ENCODE peak calls at places on chromosomes 7 and 10, in six cellular contexts. V is esophagus squamous epithelium, Y is gastrocnemius medialis, A is mammary epithelial cell, D is lower lobe of right lung, F is colonic mucosa. L is an unnamed sample.

GRCh38 chr10:73956476-73957338 is 41.2 kb upstream of the VCL start:
- DNase-seq in Y (peak; percentile 27), A (peak; percentile 55), V (no peak), D (no peak), F (peak; percentile 24), L (no peak)

GRCh38 chr7:38492010-38492409 is 139.2 kb downstream of the AMPH start:
- DNase-seq in Y (no peak), D (no peak), A (no peak), F (no peak), V (no peak), L (no peak)

GRCh38 chr10:124267231-124267885 is 151.4 kb downstream of the OAT start:
- DNase-seq in Y (no peak), A (no peak), V (no peak), D (peak; percentile 47), F (no peak), L (no peak)

GRCh38 chr10:2076528-2076927 is 339.2 kb upstream of the ADARB2 start:
- DNase-seq in F (no peak), D (no peak), A (no peak), V (no peak), Y (no peak), L (no peak)

GRCh38 chr10:75234683-75235374 is 928 bp downstream of the COMTD1 start:
- DNase-seq in V (no peak), D (no peak), A (peak; percentile 38), Y (no peak), F (no peak), L (no peak)

GRCh38 chr7:40470111-40470736 is 335.4 kb downstream of the SUGCT start:
- DNase-seq in Y (no peak), A (no peak), V (no peak), F (no peak), D (no peak), L (no peak)

GRCh38 chr10:61750943-61751471 is 88.3 kb downstream of the CABCOCO1 start:
- DNase-seq in F (peak; percentile 89), D (peak; percentile 75), Y (peak; percentile 15), A (peak; percentile 59), V (no peak), L (no peak)

GRCh38 chr7:125695631-125696030 is 766.0 kb upstream of the POT1 start:
- DNase-seq in V (no peak), F (no peak), D (no peak), Y (no peak), A (no peak), L (no peak)

GRCh38 chr10:97713828-97714400 is 384 bp downstream of the MARVELD1 start:
- DNase-seq in V (peak; percentile 8), D (peak; percentile 86), A (peak; percentile 81), F (peak; percentile 67), Y (peak; percentile 62), L (no peak)

GRCh38 chr10:29784175-29784773 is 149.5 kb upstream of the SVIL start:
- DNase-seq in D (no peak), V (no peak), Y (peak; percentile 87), A (peak; percentile 100), F (no peak), L (peak; percentile 64)

GRCh38 chr7:138871691-138872090 is 73.7 kb upstream of the ATP6V0A4 start:
- DNase-seq in A (no peak), D (no peak), V (no peak), F (no peak), Y (no peak), L (no peak)

GRCh38 chr7:7768977-7769376 is 50.6 kb upstream of the RPA3 start:
- DNase-seq in F (no peak), Y (no peak), D (no peak), V (no peak), A (no peak), L (no peak)

GRCh38 chr7:6435486-6436384 is 12.0 kb downstream of the DAGLB start:
- DNase-seq in A (peak; percentile 59), V (no peak), Y (peak; percentile 72), D (peak; percentile 84), F (peak; percentile 90), L (peak; percentile 34)
- H3K27ac ChIP-seq in A (no peak overlapping the region), V (peak overlapping the region; percentile 58), Y (peak overlapping the region; percentile 86), D (peak overlapping the region; percentile 75), F (peak overlapping the region; percentile 27), L (no peak overlapping the region)

GRCh38 chr7:2824678-2825461 is 19.2 kb downstream of the GNA12 start:
- DNase-seq in A (no peak), V (no peak), D (no peak), F (no peak), Y (no peak), L (no peak)
- H3K27ac ChIP-seq in A (no peak overlapping the region), V (no peak overlapping the region), D (peak overlapping the region; percentile 4), F (no peak overlapping the region), Y (no peak overlapping the region), L (no peak overlapping the region)

GRCh38 chr7:18526368-18526878 is 30.9 kb downstream of the HDAC9 start:
- DNase-seq in F (no peak), D (no peak), A (no peak), V (no peak), Y (no peak), L (no peak)
- H3K27ac ChIP-seq in F (no peak overlapping the region), D (no peak overlapping the region), A (no peak overlapping the region), V (no peak overlapping the region), Y (peak overlapping the region; percentile 49), L (peak overlapping the region; percentile 42)

DNA sequence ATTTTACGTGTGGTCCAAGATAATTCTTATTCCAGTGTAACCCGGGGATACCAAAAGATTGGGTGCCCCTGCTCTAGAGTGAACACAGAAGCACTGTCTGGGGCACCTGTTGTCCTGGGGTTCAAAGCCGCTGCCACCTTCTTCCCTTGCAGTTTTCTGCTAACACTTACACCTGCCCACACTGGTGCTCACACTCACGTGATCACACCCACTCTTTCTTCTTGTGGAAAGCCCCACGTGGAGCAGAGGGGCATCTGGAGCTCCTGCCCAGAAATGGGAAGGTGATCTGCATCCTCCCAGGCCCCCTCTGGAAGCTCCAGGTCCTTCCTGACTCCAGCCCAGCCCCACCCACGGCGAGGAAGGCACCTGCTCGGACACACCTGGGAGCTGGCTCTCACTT is 42.9 kb downstream of the PTPRN2 start:
- DNase-seq in V (no peak), A (no peak), D (no peak), F (no peak), Y (no peak), L (no peak)
- H3K27ac ChIP-seq in V (no peak overlapping the region), A (no peak overlapping the region), D (no peak overlapping the region), F (no peak overlapping the region), Y (no peak overlapping the region), L (no peak overlapping the region)

DNA sequence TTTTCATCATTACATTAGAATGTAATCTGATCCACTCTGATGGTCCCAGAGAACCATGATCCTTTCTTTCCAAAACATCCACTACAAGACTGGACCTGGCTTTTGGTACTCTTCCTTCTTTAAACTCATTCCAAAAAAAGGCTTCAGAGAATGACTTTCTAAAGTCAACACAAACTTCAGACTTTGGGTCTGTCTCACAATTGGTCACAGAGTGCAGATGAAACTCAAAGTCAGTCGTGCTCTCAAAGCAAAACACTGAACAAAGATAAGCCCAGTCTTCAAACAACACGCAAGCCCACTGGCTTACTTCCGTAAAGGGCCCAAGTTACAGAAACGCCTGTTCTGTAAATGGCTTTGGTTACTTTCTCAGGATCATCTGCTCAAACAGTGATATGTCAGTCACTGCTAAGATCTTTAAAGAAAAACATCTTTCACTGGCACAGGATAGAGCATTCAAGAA is 250.9 kb upstream of the MKLN1 start:
- DNase-seq in D (no peak), Y (no peak), A (peak; percentile 36), F (no peak), V (no peak), L (no peak)
- H3K27ac ChIP-seq in D (no peak overlapping the region), Y (peak overlapping the region; percentile 16), A (peak overlapping the region; percentile 67), F (no peak overlapping the region), V (no peak overlapping the region), L (peak overlapping the region; percentile 2)

DNA sequence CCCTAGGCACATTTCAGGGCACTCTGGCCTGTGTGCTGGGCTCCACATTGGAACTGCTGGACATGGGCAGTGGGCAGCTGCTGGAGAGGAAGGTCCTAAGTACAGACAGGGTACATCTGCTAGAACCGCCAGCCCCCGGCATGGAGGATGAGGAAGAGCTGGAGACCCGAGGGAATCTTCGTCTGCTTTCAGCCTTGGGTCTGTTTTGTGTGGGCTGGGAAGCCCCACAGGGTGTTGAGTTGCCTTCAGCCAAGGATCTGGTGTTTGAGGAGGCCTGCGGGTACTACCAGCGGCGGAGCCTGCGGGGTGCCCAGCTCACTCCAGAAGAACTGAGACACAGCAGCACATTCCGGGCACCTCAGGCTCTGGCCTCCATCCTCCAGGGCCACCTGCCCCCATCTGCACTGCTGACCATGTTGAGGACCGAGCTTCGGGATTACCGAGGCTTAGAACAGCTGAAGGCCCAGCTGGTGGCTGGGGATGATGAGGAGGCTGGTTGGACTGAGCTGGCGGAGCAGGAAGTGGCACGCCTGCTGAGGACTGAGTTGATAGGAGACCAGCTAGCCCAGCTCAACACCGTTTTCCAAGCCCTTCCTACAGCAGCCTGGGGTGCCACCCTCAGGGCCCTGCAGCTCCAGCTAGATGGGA is 1.4 kb downstream of the HPS6 start:
- DNase-seq in Y (no peak), F (no peak), A (no peak), D (no peak), V (no peak), L (no peak)
- H3K27ac ChIP-seq in Y (peak overlapping the region; percentile 96), F (no peak overlapping the region), A (no peak overlapping the region), D (peak overlapping the region; percentile 98), V (peak overlapping the region; percentile 94), L (peak overlapping the region; percentile 97)

DNA sequence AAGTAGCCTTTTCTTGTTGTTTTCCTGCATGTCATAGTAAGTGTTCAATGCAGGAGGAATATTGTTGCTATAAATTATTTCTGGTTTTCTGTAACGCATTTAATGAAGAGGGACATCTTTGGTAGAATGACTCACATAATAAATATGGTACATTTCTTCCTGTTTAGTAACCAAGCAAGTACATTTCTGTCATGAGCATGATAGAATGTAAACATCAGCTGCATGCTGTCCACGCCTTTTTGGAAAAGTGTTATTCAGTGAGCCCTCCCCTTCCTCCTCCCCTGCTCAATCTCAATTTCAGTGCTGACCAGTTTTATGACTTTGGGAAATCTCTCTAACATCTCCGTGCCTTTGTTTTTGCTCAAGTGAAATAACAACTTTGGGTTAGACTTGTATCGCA is 664.0 kb downstream of the XPNPEP1 start:
- DNase-seq in V (no peak), F (no peak), A (peak; percentile 5), D (no peak), Y (no peak), L (no peak)
- H3K27ac ChIP-seq in V (no peak overlapping the region), F (no peak overlapping the region), A (no peak overlapping the region), D (no peak overlapping the region), Y (no peak overlapping the region), L (no peak overlapping the region)

GRCh38 chr7:44060091-44060947 is 5.0 kb downstream of the PGAM2 start:
- DNase-seq in V (no peak), D (peak; percentile 33), Y (peak; percentile 11), A (no peak), F (no peak), L (no peak)
- H3K27ac ChIP-seq in V (no peak overlapping the region), D (no peak overlapping the region), Y (no peak overlapping the region), A (no peak overlapping the region), F (no peak overlapping the region), L (no peak overlapping the region)